ENCODE peak calls at places on chromosome 16, in seven cellular contexts. Y, X, I, P, S, Z and E are unnamed samples.

GRCh38 chr16:29307598-29308507 is 98.7 kb downstream of the NPIPB11 start:
- DNase-seq in S (no peak), I (no peak), Z (no peak), Y (no peak), X (no peak), P (peak; percentile 21), E (no peak)

GRCh38 chr16:4263504-4264436 is 9.1 kb downstream of the TFAP4 start:
- DNase-seq in X (peak; percentile 58), S (peak; percentile 74), Y (peak; percentile 84), P (peak; percentile 46), Z (peak; percentile 88), I (peak; percentile 96), E (peak; percentile 85)

GRCh38 chr16:57981636-57982035 is 10.7 kb upstream of the CNGB1 start:
- DNase-seq in Y (no peak), Z (no peak), X (no peak), P (no peak), I (no peak), S (no peak), E (no peak)

GRCh38 chr16:68377667-68378420 is 67.0 kb downstream of the PRMT7 start:
- DNase-seq in Y (no peak), I (no peak), P (no peak), X (no peak), Z (no peak), S (no peak), E (no peak)

GRCh38 chr16:67884684-67885083 is at the start of gene NRN1L:
- DNase-seq in Y (peak; percentile 90), X (peak; percentile 59), P (no peak), I (peak; percentile 96), S (peak; percentile 77), Z (peak; percentile 93), E (peak; percentile 90)

GRCh38 chr16:78768226-78768625 is 668.8 kb downstream of the WWOX start:
- DNase-seq in I (no peak), Y (no peak), P (no peak), S (no peak), Z (no peak), X (no peak), E (no peak)

GRCh38 chr16:2964416-2965223 is 545 bp downstream of the KREMEN2 start:
- DNase-seq in I (no peak), P (peak; percentile 84), X (peak; percentile 48), Y (peak; percentile 86), S (peak; percentile 68), Z (peak; percentile 58), E (no peak)

GRCh38 chr16:50318796-50319578 is 49.8 kb downstream of the BRD7 start:
- DNase-seq in Y (no peak), P (no peak), X (no peak), S (no peak), I (no peak), Z (no peak), E (no peak)

GRCh38 chr16:47928008-47928407 is 227.8 kb downstream of the ABCC12 start:
- DNase-seq in Z (no peak), Y (no peak), X (no peak), P (peak; percentile 45), I (no peak), S (no peak), E (no peak)

DNA sequence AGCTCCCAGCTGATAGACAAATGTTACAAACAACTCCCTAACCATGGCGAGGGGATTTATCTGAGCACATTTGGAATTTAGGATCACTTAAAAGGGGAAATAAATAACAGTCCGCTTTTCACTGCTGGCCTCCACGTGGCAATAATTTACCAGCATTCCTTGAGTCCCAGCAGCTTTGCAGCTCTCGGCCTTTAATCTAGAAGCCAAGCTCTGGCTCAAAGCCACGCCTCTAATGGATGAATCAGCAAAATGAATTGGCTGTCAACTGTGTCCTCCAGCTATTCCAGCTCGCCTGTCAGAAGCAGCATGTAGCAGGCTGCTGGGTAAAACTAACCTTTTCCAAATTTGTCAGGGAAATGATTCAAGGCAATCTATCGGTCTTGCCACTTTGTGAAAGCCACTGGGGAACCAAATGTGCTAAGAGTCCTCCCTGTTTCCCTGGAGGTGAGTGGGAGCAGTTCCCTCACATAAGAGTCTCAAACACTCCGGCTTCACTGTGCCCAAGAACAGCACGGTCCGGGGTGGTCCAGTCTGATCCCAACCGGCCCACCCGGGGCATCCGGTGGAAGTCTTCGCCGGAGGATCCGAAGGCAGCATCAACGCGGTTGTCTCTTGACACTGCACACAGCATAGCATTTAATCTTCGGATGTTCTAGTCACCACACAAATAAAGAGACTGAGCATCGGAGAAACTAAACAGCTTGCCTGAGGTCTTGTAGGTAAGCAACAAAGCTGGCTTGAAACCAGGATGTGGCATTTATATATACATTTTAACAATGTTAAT is 143.3 kb downstream of the PARN start:
- DNase-seq in X (peak; percentile 89), I (peak; percentile 91), Z (peak; percentile 86), P (peak; percentile 93), Y (peak; percentile 75), S (peak; percentile 88), E (peak; percentile 76)
- H3K4me3 ChIP-seq in X (peak overlapping the region; percentile 10), I (peak overlapping the region; percentile 11), Z (peak overlapping the region; percentile 75), P (peak overlapping the region; percentile 49), Y (no peak overlapping the region), S (peak overlapping the region; percentile 0), E (peak overlapping the region; percentile 65)

GRCh38 chr16:70453891-70454220 is 539 bp upstream of the FCSK start:
- DNase-seq in I (no peak), X (no peak), Z (no peak), P (no peak), S (peak; percentile 55), Y (no peak), E (no peak)

GRCh38 chr16:70442344-70442743 is 3.4 kb upstream of the ST3GAL2 start:
- DNase-seq in I (no peak), Z (no peak), P (no peak), S (no peak), X (no peak), Y (no peak), E (no peak)

GRCh38 chr16:70444249-70445063 is 5.6 kb upstream of the ST3GAL2 start:
- DNase-seq in S (peak; percentile 66), Z (no peak), I (no peak), X (no peak), Y (no peak), P (no peak), E (no peak)

GRCh38 chr16:70453117-70453890 is 1.1 kb upstream of the FCSK start:
- DNase-seq in Z (no peak), Y (no peak), I (no peak), X (no peak), S (no peak), P (no peak), E (no peak)

GRCh38 chr16:70448075-70448474 is 6.3 kb upstream of the FCSK start:
- DNase-seq in Y (no peak), X (no peak), P (no peak), Z (no peak), I (no peak), S (no peak), E (no peak)
- H3K4me1 ChIP-seq in Y (peaks cover 7% of the 10 kb centered on the region), X (no peaks in the 10 kb centered on the region), P (peaks cover 5% of the 10 kb centered on the region), Z (no peaks in the 10 kb centered on the region), I (peaks cover 2% of the 10 kb centered on the region), S (no peaks in the 10 kb centered on the region), E (no peaks in the 10 kb centered on the region)

DNA sequence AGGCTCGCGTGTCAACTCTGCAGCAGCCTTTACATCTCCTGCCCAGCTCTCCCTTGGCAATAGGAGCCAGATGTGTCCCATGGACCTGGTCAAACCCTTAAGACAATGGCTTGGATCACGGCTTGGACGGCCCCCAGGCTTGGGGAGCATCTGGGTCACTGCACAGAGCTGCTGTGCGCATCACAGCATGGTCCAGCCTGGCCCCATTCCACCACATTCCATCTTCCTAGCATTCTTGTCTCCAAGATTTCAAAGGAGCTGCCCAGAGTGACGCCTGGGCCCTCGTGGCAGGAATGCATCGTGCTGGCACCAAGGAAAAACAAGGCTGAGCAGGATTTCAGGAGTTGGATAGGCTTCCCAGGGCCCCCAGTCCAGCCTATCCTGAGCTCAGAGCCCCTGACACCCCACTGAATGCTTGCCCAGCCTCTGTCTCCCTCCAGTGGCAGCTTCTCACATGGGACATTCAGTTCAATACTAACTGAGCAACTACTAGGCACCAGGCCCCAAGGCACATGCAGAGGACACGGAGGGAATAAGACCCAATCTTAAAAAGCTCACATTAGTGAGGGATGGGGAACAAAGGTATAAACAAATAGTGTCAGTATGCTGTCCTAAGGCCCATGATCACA is 34.3 kb downstream of the TK2 start:
- DNase-seq in I (no peak), P (peak; percentile 81), Y (no peak), S (no peak), Z (peak; percentile 64), X (no peak), E (no peak)
- TF ChIP-seq CTCF in I (no peak), P (peak; percentile 70), Y (peak; percentile 60), S (no peak), Z (peak; percentile 36), X (no peak), E (peak; percentile 50)

GRCh38 chr16:27642753-27643152 is 92.8 kb downstream of the KATNIP start:
- DNase-seq in I (no peak), Z (no peak), S (no peak), X (no peak), Y (no peak), P (peak; percentile 44), E (no peak)
- H3K4me3 ChIP-seq in I (no peak overlapping the region), Z (no peak overlapping the region), S (no peak overlapping the region), X (no peak overlapping the region), Y (no peak overlapping the region), P (no peak overlapping the region), E (no peak overlapping the region)

DNA sequence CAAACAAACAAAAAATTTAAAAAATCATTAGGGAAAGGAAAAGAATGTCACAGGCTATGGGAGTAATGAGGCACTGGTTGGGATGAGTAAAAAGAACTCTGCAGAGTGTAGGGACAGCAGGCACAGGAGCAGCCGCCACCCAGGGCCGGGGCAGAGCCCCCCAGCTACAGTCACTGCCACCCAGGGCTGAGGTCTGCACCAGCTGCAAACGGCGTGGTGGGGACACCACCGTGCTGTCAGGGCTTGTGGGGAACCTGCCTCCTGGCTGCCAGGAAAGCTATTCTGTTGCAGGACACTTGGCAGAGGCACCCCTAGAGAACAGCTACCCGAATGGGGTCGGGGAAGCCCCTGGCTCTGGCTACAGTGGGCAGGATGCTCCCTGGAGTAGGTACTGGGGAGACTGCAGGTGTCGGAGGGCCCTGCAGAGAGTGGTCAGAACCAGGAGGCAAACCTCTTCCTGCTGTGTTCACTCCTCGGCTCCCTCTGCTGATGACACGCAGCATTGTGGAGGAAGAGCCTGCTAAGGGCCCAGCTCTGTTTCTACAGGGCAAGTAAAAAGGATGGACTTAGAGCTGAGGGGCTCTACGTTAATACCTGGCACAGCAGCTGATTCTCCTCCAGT is 32.3 kb upstream of the CAPN15 start:
- DNase-seq in X (no peak), Y (peak; percentile 29), S (no peak), P (peak; percentile 72), I (no peak), Z (no peak), E (no peak)
- H3K4me1 ChIP-seq in X (no peaks in the 10 kb centered on the region), Y (peaks cover 15% of the 10 kb centered on the region), S (no peaks in the 10 kb centered on the region), P (no peaks in the 10 kb centered on the region), I (no peaks in the 10 kb centered on the region), Z (no peaks in the 10 kb centered on the region), E (peaks cover 5% of the 10 kb centered on the region)

GRCh38 chr16:15482068-15482747 is 47.8 kb downstream of the BMERB1 start:
- DNase-seq in X (peak; percentile 88), Z (no peak), Y (no peak), P (peak; percentile 99), S (peak; percentile 65), I (peak; percentile 68), E (peak; percentile 19)
- TF ChIP-seq CTCF in X (no peak), Z (no peak), Y (peak; percentile 18), P (no peak), S (no peak), I (no peak), E (peak; percentile 9)